ENCODE peak calls at places on chromosomes 5 and 9, in six cellular contexts. X is activated T-cell treated with anti-CD3 and anti-CD28 coated beads, Interleukin-2, amount 50 U/mL, for 72 hours; G is RPMI7951; F is C1 segment of cervical spinal cord; D is BJ; S is fibroblast of the aortic adventitia. M is an unnamed sample.
A peak's percentile ranks its signal among the peaks of the same experiment; 100 is the strongest.

GRCh38 chr9:107929439-107929838 is 439.9 kb upstream of the KLF4 start:
- DNase-seq in S (peak; percentile 45), X (no peak), G (peak; percentile 11), D (no peak), F (no peak), M (peak; percentile 75)

GRCh38 chr5:157994271-157994691 is 135.3 kb upstream of the CLINT1 start:
- DNase-seq in X (no peak), G (no peak), F (no peak), S (no peak), D (no peak), M (no peak)

GRCh38 chr5:135308245-135308644 is 90.8 kb downstream of the MACROH2A1 start:
- DNase-seq in F (no peak), X (no peak), S (peak; percentile 9), G (peak; percentile 75), D (no peak), M (peak; percentile 62)

GRCh38 chr5:6365142-6365976 is 13.0 kb downstream of the MED10 start:
- DNase-seq in F (no peak), D (no peak), G (peak; percentile 81), X (no peak), S (peak; percentile 61), M (peak; percentile 77)

GRCh38 chr9:76996700-76997099 is 22.8 kb upstream of the FOXB2 start:
- DNase-seq in G (peak; percentile 23), D (no peak), F (peak; percentile 7), X (peak; percentile 14), S (peak; percentile 48), M (peak; percentile 48)

GRCh38 chr5:132050661-132051371 is 9.6 kb upstream of the IL3 start:
- DNase-seq in S (no peak), G (no peak), X (no peak), D (no peak), F (no peak), M (no peak)

GRCh38 chr5:35035271-35035670 is 12.5 kb downstream of the AGXT2 start:
- DNase-seq in F (no peak), D (no peak), S (no peak), X (no peak), G (no peak), M (no peak)

GRCh38 chr9:22142681-22143080 is 133.6 kb upstream of the CDKN2B start:
- DNase-seq in S (peak; percentile 53), G (peak; percentile 57), F (no peak), X (no peak), D (no peak), M (peak; percentile 59)

GRCh38 chr9:123375725-123376132 is 19.7 kb downstream of the CRB2 start:
- DNase-seq in S (peak; percentile 15), X (no peak), F (no peak), G (peak; percentile 16), D (no peak), M (no peak)

GRCh38 chr5:123448017-123448617 is 24.9 kb upstream of the CEP120 start:
- DNase-seq in D (no peak), S (no peak), F (no peak), X (peak; percentile 51), G (no peak), M (no peak)

GRCh38 chr9:89942643-89943042 is 337.8 kb downstream of the GADD45G start:
- DNase-seq in X (no peak), F (no peak), D (no peak), S (no peak), G (no peak), M (no peak)

GRCh38 chr9:14440062-14440461 is 126.1 kb upstream of the NFIB start:
- DNase-seq in S (no peak), G (no peak), D (no peak), X (no peak), F (no peak), M (no peak)

GRCh38 chr9:36941441-36941840 is 92.6 kb downstream of the PAX5 start:
- DNase-seq in X (no peak), F (no peak), D (no peak), S (no peak), G (no peak), M (no peak)

GRCh38 chr9:126470251-126470993 is 143.3 kb upstream of the LMX1B start:
- DNase-seq in G (peak; percentile 31), F (no peak), S (no peak), X (no peak), D (no peak), M (no peak)

GRCh38 chr5:126864042-126864688 is 87.2 kb downstream of the LMNB1 start:
- DNase-seq in D (no peak), F (no peak), S (no peak), X (no peak), G (no peak), M (no peak)

GRCh38 chr9:100990605-100991381 is 37.7 kb upstream of the PLPPR1 start:
- DNase-seq in X (no peak), G (no peak), F (no peak), D (no peak), S (no peak), M (no peak)

GRCh38 chr5:115626444-115626823 is 598 bp upstream of the TMED7 start:
- DNase-seq in G (no peak), F (no peak), D (no peak), X (no peak), S (peak; percentile 65), M (peak; percentile 51)

GRCh38 chr9:3608011-3608410 is 82.2 kb upstream of the RFX3 start:
- DNase-seq in X (no peak), G (no peak), S (no peak), D (no peak), F (no peak), M (no peak)

GRCh38 chr9:114184866-114185265 is 29.5 kb downstream of the COL27A1 start:
- DNase-seq in F (no peak), D (no peak), S (no peak), G (no peak), X (no peak), M (no peak)

GRCh38 chr5:74232281-74232680 is 408.2 kb downstream of the ENC1 start:
- DNase-seq in X (no peak), F (no peak), S (peak; percentile 65), G (peak; percentile 93), D (peak; percentile 60), M (peak; percentile 92)